ENCODE peak calls at places on chromosome 1, in four cellular contexts. Q is foreskin fibroblast, A is epithelial cell of esophagus, I is psoas muscle. C is an unnamed sample.

GRCh38 chr1:77961392-77961791 is 17.5 kb downstream of the FUBP1 start:
- DNase-seq in Q (no peak), A (no peak), I (no peak), C (no peak)

GRCh38 chr1:75449998-75450397 is 160.9 kb downstream of the SLC44A5 start:
- DNase-seq in Q (no peak), A (no peak), I (no peak), C (no peak)

GRCh38 chr1:75310067-75310466 is 175.9 kb downstream of the LHX8 start:
- DNase-seq in Q (no peak), A (peak), I (no peak), C (peak)

GRCh38 chr1:106480629-106481028 is 575.8 kb upstream of the PRMT6 start:
- DNase-seq in Q (no peak), A (no peak), I (no peak), C (no peak)

GRCh38 chr1:182092336-182092735 is 30.8 kb upstream of the ZNF648 start:
- DNase-seq in Q (no peak), A (no peak), I (no peak), C (peak)

GRCh38 chr1:244839656-244840055 is 4.2 kb downstream of the COX20 start:
- DNase-seq in Q (no peak), A (no peak), I (no peak), C (peak)

GRCh38 chr1:151289080-151289935 is 7.2 kb downstream of the ZNF687 start:
- DNase-seq in Q (no peak), A (no peak), I (no peak), C (no peak)

GRCh38 chr1:61752921-61753389 is 10.7 kb downstream of the PATJ start:
- DNase-seq in Q (no peak), A (no peak), I (no peak), C (no peak)

GRCh38 chr1:79899914-79900313 is 893.4 kb upstream of the ADGRL4 start:
- DNase-seq in Q (peak), A (peak), I (no peak), C (peak)

GRCh38 chr1:227771771-227772170 is 36.5 kb downstream of the SNAP47 start:
- DNase-seq in Q (no peak), A (no peak), I (peak), C (no peak)

GRCh38 chr1:85091647-85092295 is 43.5 kb upstream of the MCOLN3 start:
- DNase-seq in Q (no peak), A (peak), I (no peak), C (no peak)

GRCh38 chr1:228332797-228333738 is 73.6 kb downstream of the TRIM11 start:
- DNase-seq in Q (no peak), A (no peak), I (peak), C (no peak)

GRCh38 chr1:151512326-151512725 is 1.1 kb downstream of the CGN start:
- DNase-seq in Q (no peak), A (peak), I (no peak), C (no peak)

GRCh38 chr1:234638832-234639799 is 29.1 kb upstream of the IRF2BP2 start:
- DNase-seq in Q (no peak), A (peak), I (no peak), C (no peak)

GRCh38 chr1:220748091-220748934 is at the start of gene MTARC2:
- DNase-seq in Q (peak), A (peak), I (peak), C (peak)

GRCh38 chr1:42551150-42551549 is 88.1 kb downstream of the CCDC30 start:
- DNase-seq in Q (no peak), A (no peak), I (no peak), C (no peak)

GRCh38 chr1:56322211-56322610 is 257.2 kb downstream of the PLPP3 start:
- DNase-seq in Q (no peak), A (peak), I (no peak), C (no peak)

GRCh38 chr1:80056179-80056578 is 1049.6 kb upstream of the ADGRL4 start:
- DNase-seq in Q (no peak), A (peak), I (no peak), C (no peak)

GRCh38 chr1:101081496-101082282 is 56.1 kb upstream of the DPH5 start:
- DNase-seq in Q (no peak), A (no peak), I (no peak), C (no peak)

GRCh38 chr1:33010946-33011731 is 25.5 kb downstream of the AK2 start:
- DNase-seq in Q (no peak), A (no peak), I (no peak), C (peak)

GRCh38 chr1:245290836-245291235 is 136.1 kb downstream of the KIF26B start:
- DNase-seq in Q (no peak), A (no peak), I (no peak), C (peak)

GRCh38 chr1:182762536-182762935 is 27.0 kb upstream of the NPL start:
- DNase-seq in Q (no peak), A (no peak), I (no peak), C (no peak)

GRCh38 chr1:34985063-34985770 is at the start of gene TMEM35B:
- DNase-seq in Q (peak), A (peak), I (peak), C (peak)

GRCh38 chr1:196207624-196208204 is 400.5 kb downstream of the KCNT2 start:
- DNase-seq in Q (no peak), A (no peak), I (no peak), C (no peak)

GRCh38 chr1:226572325-226572726 is 23.8 kb downstream of the STUM start:
- DNase-seq in Q (no peak), A (no peak), I (no peak), C (no peak)

GRCh38 chr1:22341791-22342605 is 109.7 kb upstream of the ZBTB40 start:
- DNase-seq in Q (peak), A (no peak), I (peak), C (peak)

GRCh38 chr1:182575540-182576149 is 13.4 kb downstream of the RNASEL start:
- DNase-seq in Q (peak), A (peak), I (no peak), C (peak)

GRCh38 chr1:84689514-84690396 is 506 bp downstream of the SSX2IP start:
- DNase-seq in Q (peak), A (peak), I (peak), C (peak)

DNA sequence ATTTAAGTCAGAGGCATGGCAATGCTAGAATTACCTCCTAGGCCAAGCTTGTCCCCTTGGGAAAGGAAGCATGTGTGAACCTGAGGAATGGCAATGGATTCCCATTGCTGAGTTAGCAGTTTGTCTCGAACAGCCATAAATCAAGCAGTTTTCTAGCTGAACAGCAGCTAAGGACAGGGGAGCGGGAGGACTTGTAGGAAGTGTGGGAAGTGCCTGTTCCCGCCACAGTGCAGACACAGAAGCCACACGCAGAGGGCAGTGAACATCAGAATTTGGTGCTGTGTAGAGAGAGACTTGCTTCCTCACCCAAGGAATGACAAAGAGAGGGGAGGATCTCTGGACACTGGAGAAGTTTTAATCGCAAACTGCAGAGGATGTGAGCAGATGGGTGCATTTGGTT is 3.8 kb downstream of the PHGDH start:
- DNase-seq in Q (no peak), A (no peak), I (no peak), C (no peak)
- TF ChIP-seq CTCF in Q (no peak), A (no peak), I (no peak), C (no peak)

DNA sequence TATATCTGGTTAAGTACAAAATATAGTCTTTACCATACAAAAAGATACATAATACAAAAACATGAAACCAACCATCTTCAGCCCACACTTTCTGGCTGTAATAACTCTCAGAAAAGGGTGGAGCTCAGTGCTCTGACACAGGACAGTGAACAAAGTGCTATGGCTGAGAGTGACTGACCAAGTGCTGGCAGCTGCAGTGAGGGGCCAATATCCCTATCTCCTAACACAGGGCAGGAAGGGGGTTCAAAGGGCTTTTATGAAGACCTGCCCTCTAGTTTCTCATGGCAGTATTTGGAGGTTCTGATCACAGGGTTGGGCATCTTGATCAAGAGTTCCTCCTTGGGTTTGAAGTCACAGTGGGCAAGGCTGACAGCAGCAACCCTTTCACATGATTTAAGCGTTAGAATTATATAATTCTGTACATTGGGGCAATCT is 3.9 kb downstream of the TXNIP start:
- DNase-seq in Q (no peak), A (no peak), I (peak), C (no peak)
- H3K4me3 ChIP-seq in Q (peak), A (peak), I (peak), C (peak)

GRCh38 chr1:186202174-186202843 is 172.7 kb downstream of the TPR start:
- DNase-seq in Q (no peak), A (no peak), I (peak), C (no peak)
- TF ChIP-seq CTCF in Q (no peak), A (no peak), I (no peak), C (no peak)

GRCh38 chr1:109134423-109134822 is 20.5 kb downstream of the ELAPOR1 start:
- DNase-seq in Q (no peak), A (no peak), I (no peak), C (no peak)
- H3K4me3 ChIP-seq in Q (no peak), A (no peak), I (no peak), C (no peak)

DNA sequence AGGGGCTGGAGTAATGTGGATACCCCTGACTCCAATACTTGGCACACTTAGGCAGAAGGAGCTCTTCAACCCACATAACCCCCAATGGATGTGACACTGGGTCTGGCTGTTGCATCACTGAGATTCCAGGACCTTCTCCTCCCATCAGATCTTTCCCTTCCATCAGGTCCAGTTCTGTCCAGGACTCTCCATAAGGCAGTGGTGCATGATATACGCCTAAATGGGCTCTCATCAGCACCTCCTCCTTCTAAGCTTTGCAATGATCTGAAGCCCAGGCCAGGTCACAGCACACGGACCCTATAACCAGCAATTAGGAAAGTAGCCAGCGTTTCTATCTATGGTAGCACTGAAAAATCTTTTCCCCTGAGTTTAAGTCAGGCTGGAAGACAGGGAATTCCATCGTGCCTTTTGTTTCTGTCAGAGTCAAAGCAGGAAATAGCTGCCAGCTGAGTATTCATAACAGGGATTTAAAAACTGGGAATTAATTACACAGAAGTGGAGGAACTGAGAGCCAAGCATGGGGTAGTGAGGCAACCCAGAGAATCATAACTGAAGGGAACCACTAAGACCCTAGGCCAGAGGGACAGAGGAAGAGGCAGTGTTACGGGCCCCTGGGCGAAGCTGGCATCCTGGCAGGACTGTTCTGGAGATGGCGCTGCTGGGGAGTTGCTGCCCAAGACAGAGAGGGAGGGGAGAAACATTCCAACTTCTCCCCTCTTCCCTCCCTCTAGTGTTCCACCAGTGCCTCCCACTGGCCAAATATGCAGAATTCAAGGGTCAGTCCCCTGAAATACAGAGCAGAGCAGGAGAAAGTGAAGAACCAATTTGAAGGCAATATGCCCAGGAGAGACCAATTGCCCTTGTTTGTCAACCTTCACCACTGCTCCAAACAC is 37.5 kb upstream of the HOOK1 start:
- DNase-seq in Q (peak), A (no peak), I (no peak), C (no peak)
- TF ChIP-seq CTCF in Q (no peak), A (no peak), I (no peak), C (no peak)

DNA sequence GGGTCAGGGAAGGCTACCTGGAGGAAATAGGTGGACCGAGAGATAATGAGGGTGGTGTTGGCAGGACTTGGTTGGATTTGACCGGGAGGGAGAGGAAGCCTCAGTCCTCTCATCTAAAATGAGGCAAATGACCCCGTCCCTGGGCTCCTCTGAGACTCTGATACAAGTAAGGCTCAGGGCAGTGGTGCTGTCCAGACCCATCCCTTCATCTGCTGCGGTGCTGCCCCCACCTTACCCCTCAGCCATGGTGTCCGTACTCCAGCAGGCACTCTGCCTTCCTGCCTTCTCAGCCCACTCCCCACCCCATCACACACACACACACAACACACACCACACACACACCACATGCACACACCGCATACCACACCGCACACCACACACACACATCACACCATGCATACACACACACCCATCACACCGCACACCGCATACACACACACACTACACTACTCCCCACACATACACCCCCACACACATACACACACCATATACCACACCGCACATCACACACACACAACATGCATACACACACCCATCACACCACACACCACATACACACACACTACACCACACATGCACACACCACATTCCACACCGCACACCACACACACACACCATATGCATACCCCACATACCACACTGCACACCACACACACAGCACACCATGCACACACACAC is 29.4 kb upstream of the SLC26A9 start:
- DNase-seq in Q (no peak), A (no peak), I (no peak), C (no peak)
- H3K4me3 ChIP-seq in Q (no peak), A (no peak), I (no peak), C (no peak)

GRCh38 chr1:94528271-94528670 is 13.3 kb downstream of the F3 start:
- DNase-seq in Q (no peak), A (peak), I (no peak), C (peak)
- TF ChIP-seq CTCF in Q (no peak), A (no peak), I (no peak), C (no peak)